ENCODE peak calls at places on chromosomes 2 and 18, in five cellular contexts. A, T, C, F and R are unnamed samples.
A peak's percentile ranks its signal among the peaks of the same experiment; 100 is the strongest.

GRCh38 chr2:160493227-160494028 is at the start of gene RBMS1:
- DNase-seq in A (peak; percentile 85), T (peak; percentile 33), F (peak; percentile 70), C (peak; percentile 66), R (peak; percentile 51)

GRCh38 chr2:234025475-234025874 is 25.0 kb upstream of the SPP2 start:
- DNase-seq in C (no peak), A (no peak), F (no peak), T (no peak), R (peak; percentile 43)

GRCh38 chr2:54437588-54437987 is 18.5 kb upstream of the SPTBN1 start:
- DNase-seq in F (no peak), A (no peak), T (no peak), C (no peak), R (no peak)

GRCh38 chr2:180705551-180705950 is 274.9 kb upstream of the UBE2E3 start:
- DNase-seq in T (no peak), A (no peak), F (no peak), C (no peak), R (no peak)

GRCh38 chr2:157312866-157313486 is 12.6 kb downstream of the ERMN start:
- DNase-seq in C (no peak), A (no peak), F (no peak), T (no peak), R (no peak)

GRCh38 chr2:134144081-134144596 is 109.7 kb upstream of the MGAT5 start:
- DNase-seq in T (no peak), A (no peak), F (no peak), C (no peak), R (no peak)

GRCh38 chr18:63346471-63347183 is 20.4 kb downstream of the KDSR start:
- DNase-seq in A (no peak), F (no peak), T (no peak), C (no peak), R (no peak)

GRCh38 chr18:79952457-79952995 is 1.1 kb upstream of the SLC66A2 start:
- DNase-seq in C (no peak), F (peak; percentile 35), A (no peak), T (no peak), R (no peak)

GRCh38 chr2:196101325-196101981 is 32.8 kb upstream of the DNAH7 start:
- DNase-seq in A (no peak), F (no peak), T (no peak), C (peak; percentile 85), R (no peak)

GRCh38 chr18:52054301-52054700 is 285.7 kb upstream of the DCC start:
- DNase-seq in T (no peak), F (no peak), C (no peak), A (no peak), R (no peak)

GRCh38 chr2:12714391-12715221 is 2.1 kb upstream of the TRIB2 start:
- DNase-seq in C (peak; percentile 40), T (no peak), F (no peak), A (no peak), R (no peak)

GRCh38 chr2:60484080-60484737 is 69.2 kb downstream of the BCL11A start:
- DNase-seq in C (peak; percentile 39), T (no peak), F (no peak), A (no peak), R (no peak)

GRCh38 chr2:110770696-110771425 is 38.5 kb downstream of the ACOXL start:
- DNase-seq in A (no peak), F (no peak), C (peak; percentile 63), T (no peak), R (no peak)

GRCh38 chr18:35122586-35123224 is 81.5 kb downstream of the MAPRE2 start:
- DNase-seq in A (no peak), T (no peak), C (no peak), F (no peak), R (no peak)
- H3K4me3 ChIP-seq in A (no peak overlapping the region), T (no peak overlapping the region), C (no peak overlapping the region), F (no peak overlapping the region), R (no peak overlapping the region)

DNA sequence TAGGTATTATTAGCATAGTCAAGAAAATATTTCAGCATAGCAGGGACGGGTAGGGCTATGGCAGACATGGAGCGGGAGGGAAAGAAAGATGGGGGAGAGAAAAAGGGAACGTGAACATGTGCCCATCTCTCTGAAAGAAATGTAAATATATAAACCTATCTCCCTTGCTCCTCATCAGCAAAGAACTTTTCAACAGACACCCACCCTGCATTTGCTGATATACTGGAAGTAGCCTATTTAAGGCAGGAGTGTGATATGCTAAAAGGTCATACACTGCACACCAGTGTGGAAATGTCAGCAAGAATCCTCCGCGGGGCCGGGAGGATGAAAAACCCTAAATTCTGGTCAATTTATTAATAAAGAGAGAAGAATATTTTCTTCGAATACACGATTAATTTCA is 1.7 kb downstream of the MBOAT2 start:
- DNase-seq in F (no peak), T (no peak), A (no peak), C (no peak), R (no peak)
- H3K4me3 ChIP-seq in F (no peak overlapping the region), T (no peak overlapping the region), A (no peak overlapping the region), C (peak overlapping the region; percentile 75), R (no peak overlapping the region)

GRCh38 chr2:189660803-189661147 is 484 bp upstream of the ASNSD1 start:
- DNase-seq in F (no peak), T (no peak), A (no peak), C (no peak), R (no peak)

GRCh38 chr2:189659734-189660133 is 1.5 kb upstream of the ASNSD1 start:
- DNase-seq in T (no peak), A (no peak), C (no peak), F (no peak), R (no peak)

GRCh38 chr2:189657867-189658266 is 3.4 kb upstream of the ASNSD1 start:
- DNase-seq in C (no peak), A (no peak), T (peak; percentile 15), F (peak; percentile 27), R (peak; percentile 58)

GRCh38 chr2:189658808-189659207 is 2.5 kb upstream of the ASNSD1 start:
- DNase-seq in A (no peak), F (no peak), C (no peak), T (no peak), R (no peak)

GRCh38 chr2:189658281-189658680 is 3.0 kb upstream of the ASNSD1 start:
- DNase-seq in T (no peak), F (no peak), A (no peak), C (no peak), R (peak; percentile 18)
- H3K4me3 ChIP-seq in T (peak overlapping the region; percentile 18), F (no peak overlapping the region), A (no peak overlapping the region), C (no peak overlapping the region), R (peak overlapping the region; percentile 30)

GRCh38 chr2:174246944-174247381 is 1.4 kb downstream of the OLA1 start:
- DNase-seq in F (no peak), A (no peak), C (no peak), T (no peak), R (no peak)
- H3K4me3 ChIP-seq in F (no peak overlapping the region), A (peak overlapping the region; percentile 93), C (peak overlapping the region; percentile 93), T (no peak overlapping the region), R (no peak overlapping the region)